ENCODE peak calls at places on chromosomes 4 and X, in seven cellular contexts. C, L, K, O, T, R and U are unnamed samples.

GRCh38 chr4:19983072-19983471 is 268.6 kb upstream of the SLIT2 start:
- DNase-seq in C (no peak), L (no peak), K (peak; percentile 96), O (no peak), T (no peak), R (no peak), U (peak; percentile 90)

GRCh38 chr4:183434264-183435045 is 10.0 kb upstream of the CDKN2AIP start:
- DNase-seq in C (no peak), L (peak; percentile 45), K (no peak), O (no peak), T (no peak), R (no peak), U (no peak)

GRCh38 chr4:141922224-141922623 is 285.8 kb downstream of the IL15 start:
- DNase-seq in C (no peak), L (no peak), K (peak; percentile 20), O (no peak), T (no peak), R (no peak), U (no peak)

GRCh38 chrX:110216027-110216426 is 101.9 kb downstream of the AMMECR1 start:
- DNase-seq in C (no peak), L (no peak), K (no peak), O (no peak), T (no peak), R (no peak), U (no peak)

GRCh38 chr4:122517345-122517744 is 60.8 kb upstream of the IL2 start:
- DNase-seq in C (no peak), L (no peak), K (no peak), O (no peak), T (no peak), R (no peak), U (no peak)

GRCh38 chrX:2823795-2824386 is 4.8 kb upstream of the GYG2 start:
- DNase-seq in C (no peak), L (peak; percentile 45), K (no peak), O (no peak), T (no peak), R (no peak), U (no peak)

GRCh38 chr4:71254451-71255012 is 84.3 kb upstream of the SLC4A4 start:
- DNase-seq in C (no peak), L (no peak), K (no peak), O (no peak), T (no peak), R (no peak), U (no peak)

GRCh38 chrX:76148753-76149152 is 24.1 kb upstream of the PBDC1 start:
- DNase-seq in C (no peak), L (no peak), K (peak; percentile 20), O (no peak), T (peak; percentile 27), R (peak; percentile 36), U (peak; percentile 17)

GRCh38 chr4:10354746-10355145 is 102.5 kb downstream of the ZNF518B start:
- DNase-seq in C (no peak), L (no peak), K (no peak), O (no peak), T (no peak), R (no peak), U (peak; percentile 50)

GRCh38 chr4:181674315-181674714 is 568.9 kb upstream of the TENM3 start:
- DNase-seq in C (no peak), L (no peak), K (peak; percentile 78), O (no peak), T (no peak), R (no peak), U (peak; percentile 53)

GRCh38 chrX:41002021-41002420 is 83.2 kb upstream of the USP9X start:
- DNase-seq in C (no peak), L (no peak), K (no peak), O (no peak), T (no peak), R (no peak), U (peak; percentile 15)

GRCh38 chrX:31199051-31199769 is 127.4 kb upstream of the FTHL17 start:
- DNase-seq in C (no peak), L (no peak), K (no peak), O (no peak), T (no peak), R (no peak), U (no peak)

GRCh38 chrX:2145672-2146412 is 354.9 kb downstream of the DHRSX start:
- DNase-seq in C (no peak), L (no peak), K (no peak), O (no peak), T (no peak), R (no peak), U (no peak)

GRCh38 chr4:86592553-86593249 is 1.4 kb upstream of the PTPN13 start:
- DNase-seq in C (no peak), L (no peak), K (peak; percentile 45), O (no peak), T (no peak), R (no peak), U (peak; percentile 58)